ENCODE peak calls at places on chromosomes 2 and 18, in eight cellular contexts. One of them, this sample, is unnamed.

GRCh38 chr2:70367722-70368323 is 66.0 kb upstream of the FAM136A start:
- DNase-seq in SK-N-SH: no peak
- DNase-seq in cardiac muscle cell: no peak
- DNase-seq in CD8-positive, alpha-beta T cell: no peak
- DNase-seq in transverse colon: peak; percentile 72
- DNase-seq in HepG2: no peak
- DNase-seq in fibroblast of lung: peak; percentile 32
- DNase-seq in adipocyte: no peak
- DNase-seq in this sample: no peak

GRCh38 chr2:21231985-21232384 is 108.2 kb downstream of the TDRD15 start:
- DNase-seq in fibroblast of lung: no peak
- DNase-seq in transverse colon: no peak
- DNase-seq in HepG2: no peak
- DNase-seq in SK-N-SH: no peak
- DNase-seq in CD8-positive, alpha-beta T cell: no peak
- DNase-seq in cardiac muscle cell: no peak
- DNase-seq in adipocyte: no peak
- DNase-seq in this sample: no peak

GRCh38 chr2:190678444-190679162 is 29.7 kb downstream of the NAB1 start:
- DNase-seq in fibroblast of lung: peak; percentile 58
- DNase-seq in transverse colon: no peak
- DNase-seq in adipocyte: no peak
- DNase-seq in HepG2: no peak
- DNase-seq in CD8-positive, alpha-beta T cell: no peak
- DNase-seq in cardiac muscle cell: peak; percentile 18
- DNase-seq in SK-N-SH: no peak
- DNase-seq in this sample: no peak

GRCh38 chr2:219086215-219086614 is 25.5 kb upstream of the IHH start:
- DNase-seq in SK-N-SH: no peak
- DNase-seq in CD8-positive, alpha-beta T cell: no peak
- DNase-seq in fibroblast of lung: no peak
- DNase-seq in HepG2: no peak
- DNase-seq in transverse colon: no peak
- DNase-seq in cardiac muscle cell: no peak
- DNase-seq in adipocyte: no peak
- DNase-seq in this sample: no peak

GRCh38 chr2:32064021-32064678 is 794 bp downstream of the SPAST start:
- DNase-seq in CD8-positive, alpha-beta T cell: peak; percentile 2
- DNase-seq in adipocyte: peak; percentile 35
- DNase-seq in SK-N-SH: peak; percentile 55
- DNase-seq in HepG2: no peak
- DNase-seq in cardiac muscle cell: peak; percentile 48
- DNase-seq in transverse colon: peak; percentile 17
- DNase-seq in fibroblast of lung: no peak
- DNase-seq in this sample: no peak

GRCh38 chr2:128421861-128422311 is 103.2 kb upstream of the HS6ST1 start:
- DNase-seq in fibroblast of lung: no peak
- DNase-seq in SK-N-SH: no peak
- DNase-seq in CD8-positive, alpha-beta T cell: no peak
- DNase-seq in cardiac muscle cell: no peak
- DNase-seq in adipocyte: no peak
- DNase-seq in transverse colon: no peak
- DNase-seq in HepG2: no peak
- DNase-seq in this sample: no peak

GRCh38 chr18:61742555-61743429 is 150.0 kb downstream of the RNF152 start:
- DNase-seq in transverse colon: no peak
- DNase-seq in fibroblast of lung: no peak
- DNase-seq in CD8-positive, alpha-beta T cell: no peak
- DNase-seq in cardiac muscle cell: no peak
- DNase-seq in SK-N-SH: no peak
- DNase-seq in HepG2: no peak
- DNase-seq in adipocyte: no peak
- DNase-seq in this sample: no peak

GRCh38 chr2:238289574-238289973 is 1.2 kb upstream of the PER2 start:
- DNase-seq in cardiac muscle cell: no peak
- DNase-seq in fibroblast of lung: no peak
- DNase-seq in HepG2: no peak
- DNase-seq in SK-N-SH: no peak
- DNase-seq in adipocyte: no peak
- DNase-seq in CD8-positive, alpha-beta T cell: no peak
- DNase-seq in transverse colon: no peak
- DNase-seq in this sample: no peak

GRCh38 chr2:191374366-191374765 is 129.2 kb downstream of the MYO1B start:
- DNase-seq in transverse colon: no peak
- DNase-seq in fibroblast of lung: no peak
- DNase-seq in cardiac muscle cell: no peak
- DNase-seq in SK-N-SH: no peak
- DNase-seq in HepG2: no peak
- DNase-seq in adipocyte: no peak
- DNase-seq in CD8-positive, alpha-beta T cell: no peak
- DNase-seq in this sample: no peak

GRCh38 chr2:20409039-20409438 is 37.8 kb upstream of the RHOB start:
- DNase-seq in transverse colon: no peak
- DNase-seq in cardiac muscle cell: no peak
- DNase-seq in SK-N-SH: no peak
- DNase-seq in adipocyte: no peak
- DNase-seq in fibroblast of lung: no peak
- DNase-seq in CD8-positive, alpha-beta T cell: no peak
- DNase-seq in HepG2: no peak
- DNase-seq in this sample: no peak

GRCh38 chr2:177291701-177292100 is 27.2 kb upstream of the NFE2L2 start:
- DNase-seq in transverse colon: no peak
- DNase-seq in cardiac muscle cell: no peak
- DNase-seq in HepG2: no peak
- DNase-seq in adipocyte: no peak
- DNase-seq in fibroblast of lung: no peak
- DNase-seq in CD8-positive, alpha-beta T cell: no peak
- DNase-seq in SK-N-SH: no peak
- DNase-seq in this sample: no peak

GRCh38 chr18:49435170-49435569 is 25.3 kb downstream of the DYM start:
- DNase-seq in adipocyte: peak; percentile 29
- DNase-seq in SK-N-SH: no peak
- DNase-seq in CD8-positive, alpha-beta T cell: no peak
- DNase-seq in fibroblast of lung: no peak
- DNase-seq in HepG2: no peak
- DNase-seq in cardiac muscle cell: no peak
- DNase-seq in transverse colon: no peak
- DNase-seq in this sample: no peak

GRCh38 chr2:120936476-120937334 is 201.0 kb downstream of the GLI2 start:
- DNase-seq in adipocyte: peak; percentile 70
- DNase-seq in fibroblast of lung: peak; percentile 79
- DNase-seq in CD8-positive, alpha-beta T cell: no peak
- DNase-seq in SK-N-SH: no peak
- DNase-seq in cardiac muscle cell: peak; percentile 56
- DNase-seq in HepG2: no peak
- DNase-seq in transverse colon: no peak
- DNase-seq in this sample: no peak

GRCh38 chr18:51029378-51029693 is 677 bp upstream of the SMAD4 start:
- DNase-seq in CD8-positive, alpha-beta T cell: no peak
- DNase-seq in HepG2: no peak
- DNase-seq in transverse colon: no peak
- DNase-seq in cardiac muscle cell: no peak
- DNase-seq in adipocyte: no peak
- DNase-seq in fibroblast of lung: no peak
- DNase-seq in SK-N-SH: no peak
- DNase-seq in this sample: no peak

GRCh38 chr2:134897932-134898331 is 20.7 kb upstream of the CCNT2 start:
- DNase-seq in fibroblast of lung: no peak
- DNase-seq in CD8-positive, alpha-beta T cell: no peak
- DNase-seq in HepG2: no peak
- DNase-seq in adipocyte: peak; percentile 65
- DNase-seq in transverse colon: no peak
- DNase-seq in cardiac muscle cell: peak; percentile 25
- DNase-seq in SK-N-SH: peak; percentile 9
- DNase-seq in this sample: no peak

DNA sequence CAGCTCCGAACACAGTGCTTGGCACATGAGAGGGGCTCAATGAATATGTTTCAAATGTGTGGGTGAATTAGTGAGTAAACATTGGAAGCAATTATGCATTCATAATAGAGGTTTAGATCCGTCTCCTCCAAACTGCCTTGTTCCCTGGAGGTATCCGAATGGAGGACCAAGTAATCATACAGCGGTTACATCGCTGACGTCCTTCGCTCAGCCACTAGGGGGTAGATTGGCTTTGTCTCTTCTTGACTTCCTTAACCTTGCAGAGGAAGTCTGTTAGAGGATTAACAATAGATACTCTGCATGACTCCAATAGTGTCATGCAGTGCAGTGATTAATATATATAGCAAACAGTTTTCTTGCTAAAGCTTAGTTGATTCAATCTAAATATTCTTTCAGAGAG is 517.0 kb downstream of the PTPRM start:
- DNase-seq in HepG2: peak; percentile 28
- DNase-seq in transverse colon: no peak
- DNase-seq in SK-N-SH: peak; percentile 38
- DNase-seq in adipocyte: peak; percentile 26
- DNase-seq in cardiac muscle cell: peak; percentile 69
- DNase-seq in fibroblast of lung: peak; percentile 42
- DNase-seq in CD8-positive, alpha-beta T cell: no peak
- DNase-seq in this sample: peak; percentile 49
- H3K4me3 ChIP-seq in HepG2: no peak overlapping the region
- H3K4me3 ChIP-seq in transverse colon: no peak overlapping the region
- H3K4me3 ChIP-seq in SK-N-SH: peak overlapping the region; percentile 28
- H3K4me3 ChIP-seq in adipocyte: no peak overlapping the region
- H3K4me3 ChIP-seq in cardiac muscle cell: no peak overlapping the region
- H3K4me3 ChIP-seq in fibroblast of lung: no peak overlapping the region
- H3K4me3 ChIP-seq in CD8-positive, alpha-beta T cell: no peak overlapping the region
- H3K4me3 ChIP-seq in this sample: no peak overlapping the region

GRCh38 chr18:80115035-80115434 is 6.0 kb downstream of the ADNP2 start:
- DNase-seq in CD8-positive, alpha-beta T cell: no peak
- DNase-seq in SK-N-SH: no peak
- DNase-seq in adipocyte: no peak
- DNase-seq in fibroblast of lung: no peak
- DNase-seq in transverse colon: no peak
- DNase-seq in cardiac muscle cell: no peak
- DNase-seq in HepG2: no peak
- DNase-seq in this sample: no peak

GRCh38 chr18:80109676-80110078 is 615 bp downstream of the ADNP2 start:
- DNase-seq in SK-N-SH: peak; percentile 87
- DNase-seq in fibroblast of lung: peak; percentile 46
- DNase-seq in CD8-positive, alpha-beta T cell: peak; percentile 21
- DNase-seq in cardiac muscle cell: peak; percentile 61
- DNase-seq in transverse colon: peak; percentile 46
- DNase-seq in HepG2: no peak
- DNase-seq in adipocyte: peak; percentile 79
- DNase-seq in this sample: peak; percentile 52

GRCh38 chr18:80108739-80109675 is at the start of gene ADNP2:
- DNase-seq in CD8-positive, alpha-beta T cell: peak; percentile 67
- DNase-seq in transverse colon: peak; percentile 83
- DNase-seq in HepG2: peak; percentile 96
- DNase-seq in SK-N-SH: peak; percentile 96
- DNase-seq in fibroblast of lung: peak; percentile 91
- DNase-seq in adipocyte: peak; percentile 97
- DNase-seq in cardiac muscle cell: peak; percentile 90
- DNase-seq in this sample: peak; percentile 94

GRCh38 chr18:80108122-80108536 is 933 bp upstream of the ADNP2 start:
- DNase-seq in adipocyte: no peak
- DNase-seq in transverse colon: no peak
- DNase-seq in fibroblast of lung: no peak
- DNase-seq in cardiac muscle cell: no peak
- DNase-seq in SK-N-SH: no peak
- DNase-seq in CD8-positive, alpha-beta T cell: no peak
- DNase-seq in HepG2: no peak
- DNase-seq in this sample: no peak

DNA sequence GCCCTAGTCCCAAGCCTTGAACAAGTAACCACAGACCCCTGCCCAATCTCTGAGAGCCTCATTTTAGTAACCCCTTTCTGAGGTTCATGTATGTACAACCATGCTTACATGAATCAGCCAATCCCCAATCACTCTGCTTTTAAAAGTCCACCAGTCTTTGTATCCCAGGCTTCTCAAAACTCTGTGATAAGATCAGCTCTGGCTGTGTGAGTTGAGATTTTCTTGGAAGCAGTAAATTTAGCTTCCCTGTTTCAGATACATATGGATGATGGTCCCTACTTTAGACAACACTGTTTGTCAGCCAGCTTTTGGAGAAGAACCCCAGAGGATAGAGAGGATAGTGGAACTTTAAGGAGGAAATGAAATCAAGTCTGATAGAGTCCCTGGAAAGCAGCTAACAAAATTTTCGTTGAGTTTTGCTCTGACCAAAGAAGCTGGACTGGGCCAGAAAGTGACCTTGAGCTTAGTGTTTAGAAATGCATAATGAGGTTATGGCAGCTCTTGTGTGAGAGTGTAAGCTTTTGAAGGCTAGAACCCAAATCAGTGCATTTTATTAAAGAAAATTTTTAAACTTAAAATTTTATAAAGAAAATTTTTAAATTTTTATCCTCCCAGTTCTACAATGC is 3.7 kb downstream of the ADNP2 start:
- DNase-seq in SK-N-SH: no peak
- DNase-seq in adipocyte: no peak
- DNase-seq in cardiac muscle cell: peak; percentile 46
- DNase-seq in transverse colon: no peak
- DNase-seq in HepG2: peak; percentile 29
- DNase-seq in fibroblast of lung: peak; percentile 22
- DNase-seq in CD8-positive, alpha-beta T cell: no peak
- DNase-seq in this sample: no peak
- H3K4me1 ChIP-seq in SK-N-SH: peaks cover 24% of the 10 kb centered on the region
- H3K4me1 ChIP-seq in adipocyte: peaks cover 33% of the 10 kb centered on the region
- H3K4me1 ChIP-seq in cardiac muscle cell: peaks cover 28% of the 10 kb centered on the region
- H3K4me1 ChIP-seq in transverse colon: peaks cover 8% of the 10 kb centered on the region
- H3K4me1 ChIP-seq in HepG2: peaks cover 88% of the 10 kb centered on the region
- H3K4me1 ChIP-seq in fibroblast of lung: no peaks in the 10 kb centered on the region
- H3K4me1 ChIP-seq in CD8-positive, alpha-beta T cell: peaks cover 16% of the 10 kb centered on the region
- H3K4me1 ChIP-seq in this sample: peaks cover 11% of the 10 kb centered on the region

GRCh38 chr2:209872675-209873074 is 101.0 kb downstream of the UNC80 start:
- DNase-seq in transverse colon: no peak
- DNase-seq in cardiac muscle cell: no peak
- DNase-seq in SK-N-SH: no peak
- DNase-seq in fibroblast of lung: peak; percentile 85
- DNase-seq in CD8-positive, alpha-beta T cell: no peak
- DNase-seq in HepG2: peak; percentile 34
- DNase-seq in adipocyte: no peak
- DNase-seq in this sample: peak; percentile 44
- H3K4me3 ChIP-seq in transverse colon: no peak overlapping the region
- H3K4me3 ChIP-seq in cardiac muscle cell: no peak overlapping the region
- H3K4me3 ChIP-seq in SK-N-SH: no peak overlapping the region
- H3K4me3 ChIP-seq in fibroblast of lung: peak overlapping the region; percentile 10
- H3K4me3 ChIP-seq in CD8-positive, alpha-beta T cell: no peak overlapping the region
- H3K4me3 ChIP-seq in HepG2: no peak overlapping the region
- H3K4me3 ChIP-seq in adipocyte: no peak overlapping the region
- H3K4me3 ChIP-seq in this sample: no peak overlapping the region

DNA sequence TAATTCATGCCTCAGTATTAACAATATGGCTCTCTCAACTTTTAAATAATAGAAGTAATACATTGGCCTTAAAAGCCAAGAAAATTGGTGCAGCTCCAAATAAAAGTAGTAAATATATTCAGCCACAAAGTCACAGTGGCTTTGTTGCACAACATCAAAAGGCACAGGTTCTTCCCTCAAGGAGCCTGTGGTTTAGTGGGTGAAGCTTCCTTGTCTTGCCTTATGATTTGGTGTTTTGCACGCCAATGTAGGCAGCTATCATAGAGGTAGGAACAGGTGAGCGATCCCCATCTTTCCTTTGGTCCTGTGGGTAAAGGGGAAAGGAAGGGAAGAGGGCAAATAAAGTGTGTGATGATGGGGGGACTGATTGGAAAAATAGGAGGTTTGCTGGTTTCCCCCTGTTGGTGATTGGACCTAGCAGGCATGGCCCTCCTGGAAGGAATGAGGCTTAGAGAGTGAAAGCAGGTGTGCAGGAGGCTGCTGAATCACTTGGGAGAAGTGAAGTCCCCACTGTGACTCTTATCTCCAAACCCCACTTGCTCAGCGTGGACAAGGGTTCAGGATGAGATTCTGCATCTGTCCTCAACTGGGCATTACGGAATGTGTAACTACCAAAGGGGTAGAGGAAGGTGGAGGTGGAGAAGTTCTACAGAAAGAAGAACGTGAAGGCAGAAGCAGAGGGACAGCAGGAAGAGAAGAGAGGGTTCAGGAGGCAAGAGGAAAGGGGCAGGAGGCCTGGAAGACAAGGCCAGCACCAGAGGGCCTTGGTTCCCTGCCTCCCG is 20.1 kb upstream of the TNP1 start:
- DNase-seq in transverse colon: no peak
- DNase-seq in fibroblast of lung: no peak
- DNase-seq in CD8-positive, alpha-beta T cell: no peak
- DNase-seq in cardiac muscle cell: no peak
- DNase-seq in HepG2: no peak
- DNase-seq in SK-N-SH: no peak
- DNase-seq in adipocyte: no peak
- DNase-seq in this sample: no peak
- H3K4me1 ChIP-seq in transverse colon: no peaks in the 10 kb centered on the region
- H3K4me1 ChIP-seq in fibroblast of lung: no peaks in the 10 kb centered on the region
- H3K4me1 ChIP-seq in CD8-positive, alpha-beta T cell: peaks cover 17% of the 10 kb centered on the region
- H3K4me1 ChIP-seq in cardiac muscle cell: peaks cover 3% of the 10 kb centered on the region
- H3K4me1 ChIP-seq in HepG2: peaks cover 13% of the 10 kb centered on the region
- H3K4me1 ChIP-seq in SK-N-SH: no peaks in the 10 kb centered on the region
- H3K4me1 ChIP-seq in adipocyte: peaks cover 10% of the 10 kb centered on the region
- H3K4me1 ChIP-seq in this sample: no peaks in the 10 kb centered on the region

This sample was measured in SJSA1.